ENCODE peak calls at places on chromosomes 12 and 14, in eight cellular contexts. B is stimulated activated CD4-positive, alpha-beta T cell treated with anti-CD3 and anti-CD28 coated beads, Interleukin-1b, Interleukin-23, amount 100 ng/mL, for 24 hours; G is left ventricle myocardium inferior; X is anterior cingulate cortex; R is activated naive CD8-positive, alpha-beta T cell treated with anti-CD3 and anti-CD28 coated beads, Interleukin-2, amount 50 U/mL, for 24 hours; Q is astrocyte of the spinal cord; O is GM06990; H is DMS53. K is an unnamed sample.

GRCh38 chr14:52003324-52003723 is 14.0 kb downstream of the RTRAF start:
- DNase-seq in O (no peak), H (no peak), B (no peak), X (no peak), G (no peak), R (no peak), Q (peak), K (no peak)

GRCh38 chr12:130916251-130916911 is 37.3 kb upstream of the ADGRD1 start:
- DNase-seq in R (peak), Q (peak), G (peak), B (no peak), H (peak), O (peak), X (peak), K (peak)

GRCh38 chr12:43578782-43579181 is 26.8 kb upstream of the ADAMTS20 start:
- DNase-seq in O (no peak), Q (peak), G (no peak), R (no peak), X (no peak), B (no peak), H (no peak), K (no peak)

GRCh38 chr12:67890726-67891125 is 98.5 kb upstream of the IFNG-AS1 start:
- DNase-seq in G (no peak), R (no peak), B (no peak), Q (no peak), X (no peak), O (no peak), H (no peak), K (no peak)

GRCh38 chr14:20657216-20658211 is 16.0 kb upstream of the OR6S1 start:
- DNase-seq in G (no peak), Q (no peak), H (no peak), R (no peak), B (no peak), O (no peak), X (no peak), K (no peak)

GRCh38 chr12:27644446-27644845 is 51.8 kb upstream of the REP15 start:
- DNase-seq in R (no peak), O (no peak), G (no peak), X (no peak), B (no peak), Q (peak), H (no peak), K (no peak)

GRCh38 chr12:92905811-92906554 is 23.1 kb downstream of the EEA1 start:
- DNase-seq in R (no peak), O (no peak), G (no peak), X (no peak), Q (no peak), B (no peak), H (peak), K (no peak)

GRCh38 chr12:19972325-19973288 is 395.7 kb upstream of the PDE3A start:
- DNase-seq in O (peak), R (peak), H (no peak), B (no peak), G (no peak), Q (peak), X (no peak), K (no peak)

GRCh38 chr12:12990700-12991468 is 9.2 kb downstream of the HEBP1 start:
- DNase-seq in O (no peak), R (no peak), X (no peak), G (no peak), H (peak), B (no peak), Q (peak), K (no peak)

GRCh38 chr12:13350946-13351345 is 154.4 kb downstream of the EMP1 start:
- DNase-seq in Q (no peak), X (no peak), H (no peak), G (no peak), B (no peak), R (no peak), O (no peak), K (no peak)

GRCh38 chr12:32997471-32997870 is 100.9 kb upstream of the PKP2 start:
- DNase-seq in R (no peak), Q (no peak), O (no peak), X (no peak), G (no peak), B (no peak), H (peak), K (no peak)

GRCh38 chr14:63483315-63483714 is 59.9 kb downstream of the PPP2R5E start:
- DNase-seq in B (no peak), G (no peak), Q (no peak), H (no peak), O (no peak), R (no peak), X (no peak), K (no peak)

GRCh38 chr12:120468846-120469449 is 600 bp downstream of the SRSF9 start:
- DNase-seq in X (peak), Q (peak), G (peak), H (peak), R (peak), B (peak), O (no peak), K (peak)

GRCh38 chr14:80678436-80678835 is 263.1 kb downstream of the CEP128 start:
- DNase-seq in H (peak), X (no peak), R (no peak), O (no peak), G (no peak), B (no peak), Q (peak), K (no peak)

GRCh38 chr12:105083551-105084105 is 630 bp downstream of the ALDH1L2 start:
- DNase-seq in Q (peak), G (peak), O (peak), H (peak), X (peak), B (no peak), R (peak), K (peak)

GRCh38 chr14:50531595-50532501 is 521 bp downstream of the MAP4K5 start:
- DNase-seq in X (peak), R (peak), Q (peak), H (peak), O (peak), B (peak), G (peak), K (peak)

GRCh38 chr14:22994762-22995275 is 12.5 kb upstream of the AJUBA start:
- DNase-seq in G (no peak), O (no peak), B (no peak), H (no peak), R (peak), X (no peak), Q (peak), K (no peak)

GRCh38 chr12:56346663-56347062 is 8.0 kb downstream of the IL23A start:
- DNase-seq in O (no peak), X (no peak), G (no peak), R (no peak), Q (no peak), B (no peak), H (peak), K (no peak)

GRCh38 chr12:86914716-86915115 is 658.5 kb upstream of the MGAT4C start:
- DNase-seq in H (peak), B (no peak), O (no peak), R (no peak), X (no peak), G (no peak), Q (peak), K (no peak)

GRCh38 chr14:104843006-104843405 is 22.1 kb upstream of the CEP170B start:
- DNase-seq in G (no peak), R (no peak), B (no peak), Q (no peak), O (no peak), H (no peak), X (no peak), K (no peak)

GRCh38 chr14:104942586-104942985 is 17.9 kb downstream of the PLD4 start:
- DNase-seq in H (no peak), R (no peak), B (no peak), Q (no peak), G (no peak), O (no peak), X (no peak), K (no peak)

GRCh38 chr14:54627325-54627717 is 60.4 kb downstream of the SAMD4A start:
- DNase-seq in G (no peak), O (no peak), Q (no peak), X (no peak), R (no peak), H (no peak), B (no peak), K (no peak)

GRCh38 chr12:64826234-64826633 is 1.8 kb downstream of the TBC1D30 start:
- DNase-seq in R (peak), X (no peak), B (peak), Q (peak), H (no peak), G (peak), O (peak), K (peak)

GRCh38 chr12:93456077-93456476 is 11.2 kb upstream of the MRPL42 start:
- DNase-seq in X (no peak), R (no peak), Q (no peak), B (no peak), H (no peak), O (no peak), G (no peak), K (no peak)

GRCh38 chr14:65369560-65369959 is 43.0 kb upstream of the FUT8 start:
- DNase-seq in O (no peak), G (no peak), H (no peak), B (no peak), Q (no peak), X (no peak), R (peak), K (no peak)

GRCh38 chr14:70188608-70189540 is at the start of gene SLC8A3:
- DNase-seq in Q (peak), B (peak), H (peak), O (peak), G (no peak), R (peak), X (peak), K (peak)

GRCh38 chr12:42790761-42791151 is 201.2 kb upstream of the PRICKLE1 start:
- DNase-seq in X (no peak), H (peak), Q (peak), R (no peak), G (no peak), O (no peak), B (no peak), K (no peak)

K was measured in head of caudate nucleus.